ENCODE peak calls at places on chromosomes 1 and 21, in seven cellular contexts. One of them, this sample, is unnamed.

GRCh38 chr1:23282967-23283366 is 61.1 kb downstream of the HNRNPR start:
- DNase-seq in CD4-positive, alpha-beta memory T cell: no peak
- DNase-seq in stimulated activated CD8-positive, alpha-beta memory T cell treated with anti-CD3 and anti-CD28 coated beads, Interleukin-4, amount 100 ng/mL, for 4 hours: no peak
- DNase-seq in stimulated activated effector memory CD8-positive, alpha-beta T cell treated with anti-CD3 and anti-CD28 coated beads, Interleukin-12 subunit alpha, Interleukin-12 subunit beta, amount 100 ng/mL, for 72 hours: no peak
- DNase-seq in endothelial cell: no peak
- DNase-seq in vagina: no peak
- DNase-seq in substantia nigra: no peak
- DNase-seq in this sample: no peak

GRCh38 chr1:11285883-11286734 is 13.1 kb downstream of the UBIAD1 start:
- DNase-seq in endothelial cell: no peak
- DNase-seq in CD4-positive, alpha-beta memory T cell: no peak
- DNase-seq in substantia nigra: no peak
- DNase-seq in stimulated activated CD8-positive, alpha-beta memory T cell treated with anti-CD3 and anti-CD28 coated beads, Interleukin-4, amount 100 ng/mL, for 4 hours: no peak
- DNase-seq in stimulated activated effector memory CD8-positive, alpha-beta T cell treated with anti-CD3 and anti-CD28 coated beads, Interleukin-12 subunit alpha, Interleukin-12 subunit beta, amount 100 ng/mL, for 72 hours: no peak
- DNase-seq in vagina: no peak
- DNase-seq in this sample: no peak

GRCh38 chr1:226706664-226707063 is 32.4 kb downstream of the ITPKB start:
- DNase-seq in CD4-positive, alpha-beta memory T cell: no peak
- DNase-seq in stimulated activated CD8-positive, alpha-beta memory T cell treated with anti-CD3 and anti-CD28 coated beads, Interleukin-4, amount 100 ng/mL, for 4 hours: no peak
- DNase-seq in vagina: no peak
- DNase-seq in stimulated activated effector memory CD8-positive, alpha-beta T cell treated with anti-CD3 and anti-CD28 coated beads, Interleukin-12 subunit alpha, Interleukin-12 subunit beta, amount 100 ng/mL, for 72 hours: no peak
- DNase-seq in substantia nigra: no peak
- DNase-seq in endothelial cell: no peak
- DNase-seq in this sample: no peak

GRCh38 chr1:209823143-209824041 is 4.4 kb upstream of the UTP25 start:
- DNase-seq in endothelial cell: no peak
- DNase-seq in stimulated activated effector memory CD8-positive, alpha-beta T cell treated with anti-CD3 and anti-CD28 coated beads, Interleukin-12 subunit alpha, Interleukin-12 subunit beta, amount 100 ng/mL, for 72 hours: no peak
- DNase-seq in stimulated activated CD8-positive, alpha-beta memory T cell treated with anti-CD3 and anti-CD28 coated beads, Interleukin-4, amount 100 ng/mL, for 4 hours: no peak
- DNase-seq in vagina: no peak
- DNase-seq in CD4-positive, alpha-beta memory T cell: peak; percentile 58
- DNase-seq in substantia nigra: no peak
- DNase-seq in this sample: no peak

GRCh38 chr1:4553761-4554160 is 100.6 kb upstream of the AJAP1 start:
- DNase-seq in endothelial cell: no peak
- DNase-seq in stimulated activated CD8-positive, alpha-beta memory T cell treated with anti-CD3 and anti-CD28 coated beads, Interleukin-4, amount 100 ng/mL, for 4 hours: no peak
- DNase-seq in CD4-positive, alpha-beta memory T cell: no peak
- DNase-seq in substantia nigra: no peak
- DNase-seq in vagina: peak; percentile 42
- DNase-seq in stimulated activated effector memory CD8-positive, alpha-beta T cell treated with anti-CD3 and anti-CD28 coated beads, Interleukin-12 subunit alpha, Interleukin-12 subunit beta, amount 100 ng/mL, for 72 hours: no peak
- DNase-seq in this sample: no peak

GRCh38 chr1:22343456-22344426 is 107.9 kb upstream of the ZBTB40 start:
- DNase-seq in substantia nigra: no peak
- DNase-seq in stimulated activated CD8-positive, alpha-beta memory T cell treated with anti-CD3 and anti-CD28 coated beads, Interleukin-4, amount 100 ng/mL, for 4 hours: no peak
- DNase-seq in endothelial cell: no peak
- DNase-seq in stimulated activated effector memory CD8-positive, alpha-beta T cell treated with anti-CD3 and anti-CD28 coated beads, Interleukin-12 subunit alpha, Interleukin-12 subunit beta, amount 100 ng/mL, for 72 hours: no peak
- DNase-seq in CD4-positive, alpha-beta memory T cell: no peak
- DNase-seq in vagina: no peak
- DNase-seq in this sample: no peak

GRCh38 chr21:25528511-25528910 is 78.8 kb downstream of the MRPL39 start:
- DNase-seq in stimulated activated effector memory CD8-positive, alpha-beta T cell treated with anti-CD3 and anti-CD28 coated beads, Interleukin-12 subunit alpha, Interleukin-12 subunit beta, amount 100 ng/mL, for 72 hours: no peak
- DNase-seq in substantia nigra: no peak
- DNase-seq in vagina: no peak
- DNase-seq in CD4-positive, alpha-beta memory T cell: no peak
- DNase-seq in stimulated activated CD8-positive, alpha-beta memory T cell treated with anti-CD3 and anti-CD28 coated beads, Interleukin-4, amount 100 ng/mL, for 4 hours: no peak
- DNase-seq in endothelial cell: no peak
- DNase-seq in this sample: no peak

GRCh38 chr1:230081751-230082150 is 14.7 kb downstream of the GALNT2 start:
- DNase-seq in CD4-positive, alpha-beta memory T cell: no peak
- DNase-seq in stimulated activated CD8-positive, alpha-beta memory T cell treated with anti-CD3 and anti-CD28 coated beads, Interleukin-4, amount 100 ng/mL, for 4 hours: no peak
- DNase-seq in vagina: peak; percentile 47
- DNase-seq in substantia nigra: no peak
- DNase-seq in stimulated activated effector memory CD8-positive, alpha-beta T cell treated with anti-CD3 and anti-CD28 coated beads, Interleukin-12 subunit alpha, Interleukin-12 subunit beta, amount 100 ng/mL, for 72 hours: no peak
- DNase-seq in endothelial cell: no peak
- DNase-seq in this sample: no peak

GRCh38 chr1:150720703-150721102 is at the start of gene HORMAD1:
- DNase-seq in stimulated activated effector memory CD8-positive, alpha-beta T cell treated with anti-CD3 and anti-CD28 coated beads, Interleukin-12 subunit alpha, Interleukin-12 subunit beta, amount 100 ng/mL, for 72 hours: no peak
- DNase-seq in vagina: no peak
- DNase-seq in CD4-positive, alpha-beta memory T cell: no peak
- DNase-seq in stimulated activated CD8-positive, alpha-beta memory T cell treated with anti-CD3 and anti-CD28 coated beads, Interleukin-4, amount 100 ng/mL, for 4 hours: no peak
- DNase-seq in substantia nigra: no peak
- DNase-seq in endothelial cell: no peak
- DNase-seq in this sample: no peak

GRCh38 chr1:24142546-24143431 is at the start of gene IL22RA1:
- DNase-seq in stimulated activated CD8-positive, alpha-beta memory T cell treated with anti-CD3 and anti-CD28 coated beads, Interleukin-4, amount 100 ng/mL, for 4 hours: no peak
- DNase-seq in stimulated activated effector memory CD8-positive, alpha-beta T cell treated with anti-CD3 and anti-CD28 coated beads, Interleukin-12 subunit alpha, Interleukin-12 subunit beta, amount 100 ng/mL, for 72 hours: no peak
- DNase-seq in endothelial cell: no peak
- DNase-seq in CD4-positive, alpha-beta memory T cell: no peak
- DNase-seq in substantia nigra: no peak
- DNase-seq in vagina: no peak
- DNase-seq in this sample: no peak

GRCh38 chr1:111463029-111463683 is 10.6 kb upstream of the C1orf162 start:
- DNase-seq in stimulated activated effector memory CD8-positive, alpha-beta T cell treated with anti-CD3 and anti-CD28 coated beads, Interleukin-12 subunit alpha, Interleukin-12 subunit beta, amount 100 ng/mL, for 72 hours: no peak
- DNase-seq in endothelial cell: no peak
- DNase-seq in stimulated activated CD8-positive, alpha-beta memory T cell treated with anti-CD3 and anti-CD28 coated beads, Interleukin-4, amount 100 ng/mL, for 4 hours: no peak
- DNase-seq in substantia nigra: no peak
- DNase-seq in vagina: no peak
- DNase-seq in CD4-positive, alpha-beta memory T cell: no peak
- DNase-seq in this sample: no peak

GRCh38 chr1:205325334-205325884 is 3.9 kb upstream of the NUAK2 start:
- DNase-seq in vagina: no peak
- DNase-seq in CD4-positive, alpha-beta memory T cell: peak; percentile 67
- DNase-seq in endothelial cell: peak; percentile 84
- DNase-seq in substantia nigra: peak; percentile 10
- DNase-seq in stimulated activated effector memory CD8-positive, alpha-beta T cell treated with anti-CD3 and anti-CD28 coated beads, Interleukin-12 subunit alpha, Interleukin-12 subunit beta, amount 100 ng/mL, for 72 hours: peak; percentile 58
- DNase-seq in stimulated activated CD8-positive, alpha-beta memory T cell treated with anti-CD3 and anti-CD28 coated beads, Interleukin-4, amount 100 ng/mL, for 4 hours: peak; percentile 23
- DNase-seq in this sample: peak; percentile 60

GRCh38 chr1:201543871-201544521 is 5.1 kb downstream of the NAV1 start:
- DNase-seq in CD4-positive, alpha-beta memory T cell: no peak
- DNase-seq in substantia nigra: no peak
- DNase-seq in endothelial cell: no peak
- DNase-seq in stimulated activated effector memory CD8-positive, alpha-beta T cell treated with anti-CD3 and anti-CD28 coated beads, Interleukin-12 subunit alpha, Interleukin-12 subunit beta, amount 100 ng/mL, for 72 hours: no peak
- DNase-seq in vagina: no peak
- DNase-seq in stimulated activated CD8-positive, alpha-beta memory T cell treated with anti-CD3 and anti-CD28 coated beads, Interleukin-4, amount 100 ng/mL, for 4 hours: no peak
- DNase-seq in this sample: no peak

GRCh38 chr1:234769284-234769998 is 159.5 kb upstream of the IRF2BP2 start:
- DNase-seq in CD4-positive, alpha-beta memory T cell: no peak
- DNase-seq in stimulated activated effector memory CD8-positive, alpha-beta T cell treated with anti-CD3 and anti-CD28 coated beads, Interleukin-12 subunit alpha, Interleukin-12 subunit beta, amount 100 ng/mL, for 72 hours: no peak
- DNase-seq in vagina: no peak
- DNase-seq in endothelial cell: no peak
- DNase-seq in stimulated activated CD8-positive, alpha-beta memory T cell treated with anti-CD3 and anti-CD28 coated beads, Interleukin-4, amount 100 ng/mL, for 4 hours: no peak
- DNase-seq in substantia nigra: no peak
- DNase-seq in this sample: no peak

GRCh38 chr1:156677616-156678596 is 699 bp upstream of the NES start:
- DNase-seq in vagina: no peak
- DNase-seq in endothelial cell: peak; percentile 66
- DNase-seq in stimulated activated CD8-positive, alpha-beta memory T cell treated with anti-CD3 and anti-CD28 coated beads, Interleukin-4, amount 100 ng/mL, for 4 hours: no peak
- DNase-seq in substantia nigra: no peak
- DNase-seq in stimulated activated effector memory CD8-positive, alpha-beta T cell treated with anti-CD3 and anti-CD28 coated beads, Interleukin-12 subunit alpha, Interleukin-12 subunit beta, amount 100 ng/mL, for 72 hours: no peak
- DNase-seq in CD4-positive, alpha-beta memory T cell: peak; percentile 28
- DNase-seq in this sample: peak; percentile 80

GRCh38 chr1:24929876-24930702 is at the start of gene RUNX3:
- DNase-seq in CD4-positive, alpha-beta memory T cell: peak; percentile 94
- DNase-seq in vagina: no peak
- DNase-seq in stimulated activated effector memory CD8-positive, alpha-beta T cell treated with anti-CD3 and anti-CD28 coated beads, Interleukin-12 subunit alpha, Interleukin-12 subunit beta, amount 100 ng/mL, for 72 hours: peak; percentile 86
- DNase-seq in substantia nigra: no peak
- DNase-seq in endothelial cell: no peak
- DNase-seq in stimulated activated CD8-positive, alpha-beta memory T cell treated with anti-CD3 and anti-CD28 coated beads, Interleukin-4, amount 100 ng/mL, for 4 hours: peak; percentile 75
- DNase-seq in this sample: peak; percentile 68

GRCh38 chr1:201444792-201445191 is 23.3 kb upstream of the TNNI1 start:
- DNase-seq in stimulated activated CD8-positive, alpha-beta memory T cell treated with anti-CD3 and anti-CD28 coated beads, Interleukin-4, amount 100 ng/mL, for 4 hours: no peak
- DNase-seq in CD4-positive, alpha-beta memory T cell: no peak
- DNase-seq in endothelial cell: no peak
- DNase-seq in vagina: no peak
- DNase-seq in stimulated activated effector memory CD8-positive, alpha-beta T cell treated with anti-CD3 and anti-CD28 coated beads, Interleukin-12 subunit alpha, Interleukin-12 subunit beta, amount 100 ng/mL, for 72 hours: no peak
- DNase-seq in substantia nigra: no peak
- DNase-seq in this sample: no peak

GRCh38 chr1:3903141-3904005 is 3.3 kb upstream of the C1orf174 start:
- DNase-seq in CD4-positive, alpha-beta memory T cell: no peak
- DNase-seq in stimulated activated CD8-positive, alpha-beta memory T cell treated with anti-CD3 and anti-CD28 coated beads, Interleukin-4, amount 100 ng/mL, for 4 hours: no peak
- DNase-seq in stimulated activated effector memory CD8-positive, alpha-beta T cell treated with anti-CD3 and anti-CD28 coated beads, Interleukin-12 subunit alpha, Interleukin-12 subunit beta, amount 100 ng/mL, for 72 hours: no peak
- DNase-seq in substantia nigra: no peak
- DNase-seq in endothelial cell: no peak
- DNase-seq in vagina: no peak
- DNase-seq in this sample: no peak

GRCh38 chr1:2544093-2544874 is 11.9 kb upstream of the TNFRSF14 start:
- DNase-seq in endothelial cell: no peak
- DNase-seq in stimulated activated effector memory CD8-positive, alpha-beta T cell treated with anti-CD3 and anti-CD28 coated beads, Interleukin-12 subunit alpha, Interleukin-12 subunit beta, amount 100 ng/mL, for 72 hours: no peak
- DNase-seq in CD4-positive, alpha-beta memory T cell: no peak
- DNase-seq in vagina: no peak
- DNase-seq in stimulated activated CD8-positive, alpha-beta memory T cell treated with anti-CD3 and anti-CD28 coated beads, Interleukin-4, amount 100 ng/mL, for 4 hours: no peak
- DNase-seq in substantia nigra: no peak
- DNase-seq in this sample: no peak

GRCh38 chr1:14915356-14916054 is 238.0 kb upstream of the TMEM51 start:
- DNase-seq in stimulated activated CD8-positive, alpha-beta memory T cell treated with anti-CD3 and anti-CD28 coated beads, Interleukin-4, amount 100 ng/mL, for 4 hours: no peak
- DNase-seq in stimulated activated effector memory CD8-positive, alpha-beta T cell treated with anti-CD3 and anti-CD28 coated beads, Interleukin-12 subunit alpha, Interleukin-12 subunit beta, amount 100 ng/mL, for 72 hours: peak; percentile 18
- DNase-seq in CD4-positive, alpha-beta memory T cell: no peak
- DNase-seq in vagina: no peak
- DNase-seq in substantia nigra: no peak
- DNase-seq in endothelial cell: peak; percentile 60
- DNase-seq in this sample: no peak

GRCh38 chr1:9852004-9852403 is 28.2 kb upstream of the CLSTN1 start:
- DNase-seq in stimulated activated effector memory CD8-positive, alpha-beta T cell treated with anti-CD3 and anti-CD28 coated beads, Interleukin-12 subunit alpha, Interleukin-12 subunit beta, amount 100 ng/mL, for 72 hours: no peak
- DNase-seq in substantia nigra: no peak
- DNase-seq in CD4-positive, alpha-beta memory T cell: no peak
- DNase-seq in vagina: no peak
- DNase-seq in stimulated activated CD8-positive, alpha-beta memory T cell treated with anti-CD3 and anti-CD28 coated beads, Interleukin-4, amount 100 ng/mL, for 4 hours: no peak
- DNase-seq in endothelial cell: no peak
- DNase-seq in this sample: no peak

GRCh38 chr1:29838738-29839320 is 602.5 kb downstream of the PTPRU start:
- DNase-seq in stimulated activated effector memory CD8-positive, alpha-beta T cell treated with anti-CD3 and anti-CD28 coated beads, Interleukin-12 subunit alpha, Interleukin-12 subunit beta, amount 100 ng/mL, for 72 hours: no peak
- DNase-seq in substantia nigra: no peak
- DNase-seq in stimulated activated CD8-positive, alpha-beta memory T cell treated with anti-CD3 and anti-CD28 coated beads, Interleukin-4, amount 100 ng/mL, for 4 hours: no peak
- DNase-seq in endothelial cell: no peak
- DNase-seq in CD4-positive, alpha-beta memory T cell: no peak
- DNase-seq in vagina: peak; percentile 75
- DNase-seq in this sample: no peak

GRCh38 chr1:1283821-1284220 is 3.6 kb downstream of the SCNN1D start:
- DNase-seq in stimulated activated CD8-positive, alpha-beta memory T cell treated with anti-CD3 and anti-CD28 coated beads, Interleukin-4, amount 100 ng/mL, for 4 hours: no peak
- DNase-seq in substantia nigra: no peak
- DNase-seq in CD4-positive, alpha-beta memory T cell: no peak
- DNase-seq in endothelial cell: no peak
- DNase-seq in vagina: no peak
- DNase-seq in stimulated activated effector memory CD8-positive, alpha-beta T cell treated with anti-CD3 and anti-CD28 coated beads, Interleukin-12 subunit alpha, Interleukin-12 subunit beta, amount 100 ng/mL, for 72 hours: no peak
- DNase-seq in this sample: no peak

GRCh38 chr21:38956791-38957571 is 151.3 kb downstream of the ETS2 start:
- DNase-seq in stimulated activated effector memory CD8-positive, alpha-beta T cell treated with anti-CD3 and anti-CD28 coated beads, Interleukin-12 subunit alpha, Interleukin-12 subunit beta, amount 100 ng/mL, for 72 hours: no peak
- DNase-seq in CD4-positive, alpha-beta memory T cell: no peak
- DNase-seq in substantia nigra: no peak
- DNase-seq in endothelial cell: no peak
- DNase-seq in stimulated activated CD8-positive, alpha-beta memory T cell treated with anti-CD3 and anti-CD28 coated beads, Interleukin-4, amount 100 ng/mL, for 4 hours: no peak
- DNase-seq in vagina: no peak
- DNase-seq in this sample: no peak

GRCh38 chr1:230937370-230937769 is 41.3 kb downstream of the TTC13 start:
- DNase-seq in CD4-positive, alpha-beta memory T cell: no peak
- DNase-seq in stimulated activated effector memory CD8-positive, alpha-beta T cell treated with anti-CD3 and anti-CD28 coated beads, Interleukin-12 subunit alpha, Interleukin-12 subunit beta, amount 100 ng/mL, for 72 hours: no peak
- DNase-seq in substantia nigra: no peak
- DNase-seq in endothelial cell: no peak
- DNase-seq in stimulated activated CD8-positive, alpha-beta memory T cell treated with anti-CD3 and anti-CD28 coated beads, Interleukin-4, amount 100 ng/mL, for 4 hours: no peak
- DNase-seq in vagina: no peak
- DNase-seq in this sample: no peak

GRCh38 chr1:174953657-174954435 is 45.9 kb upstream of the CACYBP start:
- DNase-seq in vagina: no peak
- DNase-seq in stimulated activated CD8-positive, alpha-beta memory T cell treated with anti-CD3 and anti-CD28 coated beads, Interleukin-4, amount 100 ng/mL, for 4 hours: no peak
- DNase-seq in stimulated activated effector memory CD8-positive, alpha-beta T cell treated with anti-CD3 and anti-CD28 coated beads, Interleukin-12 subunit alpha, Interleukin-12 subunit beta, amount 100 ng/mL, for 72 hours: no peak
- DNase-seq in endothelial cell: no peak
- DNase-seq in substantia nigra: no peak
- DNase-seq in CD4-positive, alpha-beta memory T cell: no peak
- DNase-seq in this sample: no peak

GRCh38 chr1:93526431-93526830 is 78.5 kb downstream of the FNBP1L start:
- DNase-seq in stimulated activated CD8-positive, alpha-beta memory T cell treated with anti-CD3 and anti-CD28 coated beads, Interleukin-4, amount 100 ng/mL, for 4 hours: no peak
- DNase-seq in substantia nigra: no peak
- DNase-seq in stimulated activated effector memory CD8-positive, alpha-beta T cell treated with anti-CD3 and anti-CD28 coated beads, Interleukin-12 subunit alpha, Interleukin-12 subunit beta, amount 100 ng/mL, for 72 hours: no peak
- DNase-seq in CD4-positive, alpha-beta memory T cell: no peak
- DNase-seq in vagina: no peak
- DNase-seq in endothelial cell: no peak
- DNase-seq in this sample: no peak

GRCh38 chr1:174262747-174263241 is 103.5 kb downstream of the RABGAP1L start:
- DNase-seq in stimulated activated CD8-positive, alpha-beta memory T cell treated with anti-CD3 and anti-CD28 coated beads, Interleukin-4, amount 100 ng/mL, for 4 hours: no peak
- DNase-seq in CD4-positive, alpha-beta memory T cell: peak; percentile 18
- DNase-seq in endothelial cell: no peak
- DNase-seq in substantia nigra: peak; percentile 23
- DNase-seq in stimulated activated effector memory CD8-positive, alpha-beta T cell treated with anti-CD3 and anti-CD28 coated beads, Interleukin-12 subunit alpha, Interleukin-12 subunit beta, amount 100 ng/mL, for 72 hours: no peak
- DNase-seq in vagina: no peak
- DNase-seq in this sample: peak; percentile 39

GRCh38 chr1:6208723-6209660 is 3.1 kb downstream of the RNF207 start:
- DNase-seq in vagina: no peak
- DNase-seq in stimulated activated CD8-positive, alpha-beta memory T cell treated with anti-CD3 and anti-CD28 coated beads, Interleukin-4, amount 100 ng/mL, for 4 hours: no peak
- DNase-seq in endothelial cell: peak; percentile 54
- DNase-seq in substantia nigra: no peak
- DNase-seq in CD4-positive, alpha-beta memory T cell: no peak
- DNase-seq in stimulated activated effector memory CD8-positive, alpha-beta T cell treated with anti-CD3 and anti-CD28 coated beads, Interleukin-12 subunit alpha, Interleukin-12 subunit beta, amount 100 ng/mL, for 72 hours: no peak
- DNase-seq in this sample: peak; percentile 73

GRCh38 chr1:54645806-54646676 is 4.5 kb downstream of the MROH7 start:
- DNase-seq in stimulated activated CD8-positive, alpha-beta memory T cell treated with anti-CD3 and anti-CD28 coated beads, Interleukin-4, amount 100 ng/mL, for 4 hours: no peak
- DNase-seq in endothelial cell: no peak
- DNase-seq in substantia nigra: no peak
- DNase-seq in vagina: peak; percentile 44
- DNase-seq in CD4-positive, alpha-beta memory T cell: no peak
- DNase-seq in stimulated activated effector memory CD8-positive, alpha-beta T cell treated with anti-CD3 and anti-CD28 coated beads, Interleukin-12 subunit alpha, Interleukin-12 subunit beta, amount 100 ng/mL, for 72 hours: no peak
- DNase-seq in this sample: no peak

GRCh38 chr1:234998174-234998741 is 130.4 kb downstream of the TOMM20 start:
- DNase-seq in stimulated activated effector memory CD8-positive, alpha-beta T cell treated with anti-CD3 and anti-CD28 coated beads, Interleukin-12 subunit alpha, Interleukin-12 subunit beta, amount 100 ng/mL, for 72 hours: no peak
- DNase-seq in endothelial cell: no peak
- DNase-seq in substantia nigra: no peak
- DNase-seq in CD4-positive, alpha-beta memory T cell: no peak
- DNase-seq in vagina: no peak
- DNase-seq in stimulated activated CD8-positive, alpha-beta memory T cell treated with anti-CD3 and anti-CD28 coated beads, Interleukin-4, amount 100 ng/mL, for 4 hours: no peak
- DNase-seq in this sample: no peak

GRCh38 chr1:107051266-107051665 is 5.2 kb upstream of the PRMT6 start:
- DNase-seq in CD4-positive, alpha-beta memory T cell: no peak
- DNase-seq in substantia nigra: no peak
- DNase-seq in vagina: no peak
- DNase-seq in stimulated activated CD8-positive, alpha-beta memory T cell treated with anti-CD3 and anti-CD28 coated beads, Interleukin-4, amount 100 ng/mL, for 4 hours: no peak
- DNase-seq in stimulated activated effector memory CD8-positive, alpha-beta T cell treated with anti-CD3 and anti-CD28 coated beads, Interleukin-12 subunit alpha, Interleukin-12 subunit beta, amount 100 ng/mL, for 72 hours: no peak
- DNase-seq in endothelial cell: no peak
- DNase-seq in this sample: no peak

GRCh38 chr1:83834621-83835264 is 164.2 kb downstream of the TTLL7 start:
- DNase-seq in endothelial cell: no peak
- DNase-seq in CD4-positive, alpha-beta memory T cell: no peak
- DNase-seq in stimulated activated CD8-positive, alpha-beta memory T cell treated with anti-CD3 and anti-CD28 coated beads, Interleukin-4, amount 100 ng/mL, for 4 hours: no peak
- DNase-seq in vagina: no peak
- DNase-seq in stimulated activated effector memory CD8-positive, alpha-beta T cell treated with anti-CD3 and anti-CD28 coated beads, Interleukin-12 subunit alpha, Interleukin-12 subunit beta, amount 100 ng/mL, for 72 hours: no peak
- DNase-seq in substantia nigra: no peak
- DNase-seq in this sample: no peak

GRCh38 chr1:59266180-59266926 is 30.5 kb upstream of the FGGY start:
- DNase-seq in vagina: no peak
- DNase-seq in CD4-positive, alpha-beta memory T cell: no peak
- DNase-seq in stimulated activated CD8-positive, alpha-beta memory T cell treated with anti-CD3 and anti-CD28 coated beads, Interleukin-4, amount 100 ng/mL, for 4 hours: no peak
- DNase-seq in substantia nigra: no peak
- DNase-seq in endothelial cell: no peak
- DNase-seq in stimulated activated effector memory CD8-positive, alpha-beta T cell treated with anti-CD3 and anti-CD28 coated beads, Interleukin-12 subunit alpha, Interleukin-12 subunit beta, amount 100 ng/mL, for 72 hours: no peak
- DNase-seq in this sample: no peak

GRCh38 chr21:43864806-43865470 is at the start of gene AGPAT3:
- DNase-seq in stimulated activated CD8-positive, alpha-beta memory T cell treated with anti-CD3 and anti-CD28 coated beads, Interleukin-4, amount 100 ng/mL, for 4 hours: no peak
- DNase-seq in CD4-positive, alpha-beta memory T cell: peak; percentile 51
- DNase-seq in endothelial cell: no peak
- DNase-seq in substantia nigra: no peak
- DNase-seq in vagina: no peak
- DNase-seq in stimulated activated effector memory CD8-positive, alpha-beta T cell treated with anti-CD3 and anti-CD28 coated beads, Interleukin-12 subunit alpha, Interleukin-12 subunit beta, amount 100 ng/mL, for 72 hours: no peak
- DNase-seq in this sample: peak; percentile 82